ENCODE peak calls at places on chromosome 13, in four cellular contexts. S is H1, H is SK-N-SH, U is K562. Q is an unnamed sample.

GRCh38 chr13:35930665-35931631 is 200.2 kb downstream of the DCLK1 start:
- DNase-seq in U (no peak), S (no peak), H (no peak), Q (no peak)

GRCh38 chr13:30623392-30623791 is 5.7 kb downstream of the USPL1 start:
- DNase-seq in H (no peak), U (no peak), S (no peak), Q (no peak)

GRCh38 chr13:30906411-30906990 is 430 bp downstream of the MEDAG start:
- DNase-seq in U (no peak), S (no peak), H (no peak), Q (no peak)

GRCh38 chr13:21240586-21240985 is 64.1 kb downstream of the MRPL57 start:
- DNase-seq in H (no peak), S (no peak), U (no peak), Q (no peak)

GRCh38 chr13:99467764-99468163 is 33.5 kb upstream of the TM9SF2 start:
- DNase-seq in U (no peak), S (no peak), H (no peak), Q (no peak)

GRCh38 chr13:80962173-80962572 is 621.2 kb upstream of the SPRY2 start:
- DNase-seq in S (no peak), H (no peak), U (no peak), Q (no peak)

GRCh38 chr13:100089633-100090032 is 740 bp downstream of the PCCA start:
- DNase-seq in H (no peak), S (no peak), U (peak; percentile 10), Q (peak; percentile 31)

GRCh38 chr13:98651716-98652115 is 74.8 kb upstream of the STK24 start:
- DNase-seq in H (no peak), S (no peak), U (no peak), Q (no peak)

GRCh38 chr13:31824705-31825512 is 85.6 kb downstream of the RXFP2 start:
- DNase-seq in H (no peak), S (no peak), U (no peak), Q (peak; percentile 51)

GRCh38 chr13:105048685-105049084 is 1486.8 kb downstream of the EFNB2 start:
- DNase-seq in U (no peak), S (no peak), H (no peak), Q (no peak)

GRCh38 chr13:104565888-104566287 is 1499.7 kb upstream of the SLC10A2 start:
- DNase-seq in U (no peak), H (no peak), S (no peak), Q (no peak)

GRCh38 chr13:66200555-66200954 is 1029.6 kb downstream of the PCDH9 start:
- DNase-seq in H (no peak), U (no peak), S (no peak), Q (no peak)

GRCh38 chr13:85509512-85509911 is 289.7 kb downstream of the SLITRK6 start:
- DNase-seq in U (no peak), H (no peak), S (no peak), Q (no peak)

GRCh38 chr13:43686557-43686956 is 100.2 kb downstream of the ENOX1 start:
- DNase-seq in S (no peak), U (peak; percentile 1), H (peak; percentile 1), Q (peak; percentile 7)

GRCh38 chr13:84744203-84744602 is 861.9 kb upstream of the SLITRK1 start:
- DNase-seq in S (no peak), U (no peak), H (no peak), Q (no peak)

GRCh38 chr13:99884913-99885312 is 86.7 kb downstream of the ZIC5 start:
- DNase-seq in U (no peak), H (no peak), S (no peak), Q (no peak)

GRCh38 chr13:93080587-93080986 is 146.0 kb upstream of the GPC6 start:
- DNase-seq in H (no peak), U (no peak), S (no peak), Q (no peak)

GRCh38 chr13:110128546-110128945 is 178.4 kb downstream of the COL4A1 start:
- DNase-seq in U (no peak), H (no peak), S (no peak), Q (no peak)

GRCh38 chr13:65660696-65661095 is 1569.4 kb downstream of the PCDH9 start:
- DNase-seq in H (no peak), S (no peak), U (no peak), Q (no peak)

GRCh38 chr13:21138561-21138960 is 37.8 kb downstream of the SKA3 start:
- DNase-seq in U (no peak), H (no peak), S (no peak), Q (no peak)

GRCh38 chr13:99687728-99688397 is 186.6 kb downstream of the TM9SF2 start:
- DNase-seq in U (no peak), S (peak; percentile 85), H (no peak), Q (no peak)

GRCh38 chr13:32984857-32985626 is 31.2 kb upstream of the KL start:
- DNase-seq in U (no peak), H (no peak), S (no peak), Q (no peak)

GRCh38 chr13:39565036-39565949 is 37.7 kb downstream of the LHFPL6 start:
- DNase-seq in U (no peak), H (no peak), S (peak; percentile 31), Q (no peak)

GRCh38 chr13:30704596-30704995 is 30.7 kb upstream of the ALOX5AP start:
- DNase-seq in U (no peak), H (no peak), S (no peak), Q (no peak)

GRCh38 chr13:40186041-40186440 is 480.4 kb downstream of the FOXO1 start:
- DNase-seq in H (no peak), S (no peak), U (no peak), Q (no peak)

GRCh38 chr13:103403148-103403740 is 337.0 kb upstream of the SLC10A2 start:
- DNase-seq in U (no peak), H (no peak), S (no peak), Q (no peak)

GRCh38 chr13:110285991-110286923 is 20.7 kb downstream of the COL4A1 start:
- DNase-seq in U (no peak), S (no peak), H (no peak), Q (no peak)

GRCh38 chr13:108609353-108609752 is 20.1 kb upstream of the MYO16 start:
- DNase-seq in S (no peak), H (peak; percentile 33), U (peak; percentile 18), Q (peak; percentile 37)

GRCh38 chr13:109427695-109428094 is 358.7 kb downstream of the IRS2 start:
- DNase-seq in S (no peak), H (no peak), U (no peak), Q (no peak)

GRCh38 chr13:110536006-110536693 is 25.4 kb downstream of the RAB20 start:
- DNase-seq in S (no peak), H (no peak), U (peak; percentile 33), Q (peak; percentile 90)

GRCh38 chr13:75482070-75482819 is at the start of gene TBC1D4:
- DNase-seq in S (peak; percentile 88), U (peak; percentile 78), H (peak; percentile 89), Q (peak; percentile 97)

GRCh38 chr13:81408647-81409046 is 1067.7 kb upstream of the SPRY2 start:
- DNase-seq in H (no peak), S (no peak), U (no peak), Q (no peak)

GRCh38 chr13:40639226-40639681 is 27.2 kb downstream of the FOXO1 start:
- DNase-seq in H (no peak), U (peak; percentile 3), S (no peak), Q (peak; percentile 52)

GRCh38 chr13:80577951-80578670 is 237.2 kb upstream of the SPRY2 start:
- DNase-seq in S (no peak), U (peak; percentile 54), H (no peak), Q (no peak)

DNA sequence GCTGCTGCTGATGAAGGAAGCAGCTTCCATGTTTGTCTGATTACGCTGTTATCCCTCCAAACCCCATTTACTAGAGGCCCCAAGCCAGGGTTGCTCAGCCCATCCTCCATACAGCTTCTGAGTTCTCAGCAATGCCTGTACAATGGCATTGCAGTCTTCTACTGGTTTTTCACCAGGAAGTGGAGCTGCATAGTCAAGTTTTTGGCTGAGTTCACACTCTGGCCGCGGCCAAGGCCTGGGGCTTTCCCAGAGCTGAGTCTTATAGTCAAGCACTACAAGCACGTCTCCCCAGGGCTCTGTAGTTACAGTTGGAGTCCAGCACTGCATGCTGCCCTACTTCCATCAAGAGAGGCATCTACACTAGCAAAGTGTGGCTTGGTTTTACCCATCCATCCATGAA is 182.5 kb downstream of the POU4F1 start:
- DNase-seq in U (no peak), S (no peak), H (no peak), Q (no peak)
- TF ChIP-seq MAX in U (no peak), S (no peak), H (no peak), Q (no peak)

GRCh38 chr13:45925151-45925550 is 73.6 kb upstream of the SIAH3 start:
- DNase-seq in H (no peak), U (peak; percentile 9), S (no peak), Q (peak; percentile 29)

GRCh38 chr13:45928196-45928595 is 76.6 kb upstream of the SIAH3 start:
- DNase-seq in H (no peak), U (no peak), S (no peak), Q (no peak)

GRCh38 chr13:45932172-45932571 is 80.6 kb upstream of the SIAH3 start:
- DNase-seq in H (no peak), S (no peak), U (no peak), Q (no peak)

GRCh38 chr13:45931211-45931610 is 79.7 kb upstream of the SIAH3 start:
- DNase-seq in H (no peak), S (no peak), U (no peak), Q (no peak)

GRCh38 chr13:45928843-45929242 is 77.3 kb upstream of the SIAH3 start:
- DNase-seq in S (no peak), U (no peak), H (no peak), Q (no peak)
- TF ChIP-seq MAX in S (no peak), U (no peak), H (no peak), Q (no peak)

GRCh38 chr13:76722782-76723181 is 163.4 kb downstream of the KCTD12 start:
- DNase-seq in U (no peak), H (no peak), S (no peak), Q (no peak)

GRCh38 chr13:76719955-76720354 is 166.2 kb downstream of the KCTD12 start:
- DNase-seq in H (no peak), S (no peak), U (no peak), Q (no peak)

GRCh38 chr13:76723551-76724232 is 162.5 kb downstream of the KCTD12 start:
- DNase-seq in S (peak; percentile 17), U (no peak), H (no peak), Q (peak; percentile 17)

GRCh38 chr13:76720416-76720815 is 165.8 kb downstream of the KCTD12 start:
- DNase-seq in H (no peak), U (no peak), S (no peak), Q (no peak)

DNA sequence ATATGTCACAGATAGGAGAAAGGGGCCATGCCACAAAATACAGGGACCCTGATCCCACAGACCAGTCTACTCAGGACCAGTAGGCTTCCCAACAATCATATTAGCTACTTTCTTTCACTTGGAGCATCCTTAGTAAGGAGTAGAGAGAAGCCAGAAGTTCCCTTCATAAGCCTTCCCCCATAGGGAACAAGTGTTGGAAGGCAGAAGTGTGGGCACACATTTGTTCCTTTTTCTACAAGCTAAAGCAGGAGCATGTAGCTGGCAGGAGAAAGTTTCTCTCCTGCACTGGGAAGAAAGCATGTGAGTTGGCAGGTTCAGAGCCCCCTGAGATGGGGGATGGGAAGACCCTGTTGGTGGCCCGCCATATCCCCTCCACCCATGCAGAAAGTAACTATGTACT is 165.4 kb downstream of the KCTD12 start:
- DNase-seq in S (no peak), U (no peak), H (no peak), Q (no peak)
- TF ChIP-seq MAX in S (no peak), U (no peak), H (no peak), Q (no peak)

DNA sequence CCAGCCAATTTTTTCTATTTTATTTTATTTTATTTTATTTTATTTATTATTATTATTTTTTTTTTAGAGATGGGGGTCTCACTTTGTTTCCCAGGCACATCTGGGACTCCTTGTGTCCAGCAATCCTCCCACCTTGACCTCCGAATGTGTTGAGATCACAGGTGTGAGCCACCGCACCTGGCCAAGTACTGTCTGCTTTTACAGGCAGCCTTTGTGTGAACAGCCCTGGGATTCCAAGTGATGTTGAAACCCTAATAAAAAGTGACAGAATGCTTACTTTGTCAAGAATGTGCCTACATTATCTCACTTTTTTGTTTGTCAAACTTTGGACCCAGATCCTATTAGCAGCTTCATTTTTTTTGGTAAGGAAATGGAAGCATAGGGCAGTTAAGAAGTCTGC is 220.1 kb upstream of the EDNRB start:
- DNase-seq in U (no peak), S (no peak), H (no peak), Q (no peak)
- TF ChIP-seq MAX in U (no peak), S (no peak), H (no peak), Q (no peak)